ENCODE peak calls at places on chromosome 10, in nine cellular contexts. One of them, this sample, is unnamed.

GRCh38 chr10:100670828-100671479 is 74.4 kb upstream of the PAX2 start:
- DNase-seq in NCI-H460: no peak
- DNase-seq in stimulated activated CD8-positive, alpha-beta memory T cell treated with anti-CD3 and anti-CD28 coated beads, Interleukin-4, amount 100 ng/mL, for 48 hours: peak; percentile 85
- DNase-seq in skeletal muscle cell: no peak
- DNase-seq in uterus: no peak
- DNase-seq in T-helper 2 cell: peak; percentile 52
- DNase-seq in mammary epithelial cell: no peak
- DNase-seq in NCI-H1105 treated with DMSO at 0.1 percent for 48 hours: no peak
- DNase-seq in stimulated activated effector memory CD8-positive, alpha-beta T cell treated with anti-CD3 and anti-CD28 coated beads, Interleukin-12 subunit alpha, Interleukin-12 subunit beta, amount 100 ng/mL, for 72 hours: peak; percentile 81
- DNase-seq in this sample: no peak

GRCh38 chr10:74928742-74929191 is 102.4 kb downstream of the KAT6B start:
- DNase-seq in skeletal muscle cell: no peak
- DNase-seq in NCI-H460: no peak
- DNase-seq in uterus: no peak
- DNase-seq in NCI-H1105 treated with DMSO at 0.1 percent for 48 hours: no peak
- DNase-seq in mammary epithelial cell: no peak
- DNase-seq in stimulated activated CD8-positive, alpha-beta memory T cell treated with anti-CD3 and anti-CD28 coated beads, Interleukin-4, amount 100 ng/mL, for 48 hours: no peak
- DNase-seq in stimulated activated effector memory CD8-positive, alpha-beta T cell treated with anti-CD3 and anti-CD28 coated beads, Interleukin-12 subunit alpha, Interleukin-12 subunit beta, amount 100 ng/mL, for 72 hours: no peak
- DNase-seq in T-helper 2 cell: no peak
- DNase-seq in this sample: no peak

GRCh38 chr10:74223755-74224530 is 72.9 kb downstream of the ADK start:
- DNase-seq in NCI-H1105 treated with DMSO at 0.1 percent for 48 hours: no peak
- DNase-seq in mammary epithelial cell: peak; percentile 80
- DNase-seq in T-helper 2 cell: no peak
- DNase-seq in skeletal muscle cell: peak; percentile 20
- DNase-seq in stimulated activated effector memory CD8-positive, alpha-beta T cell treated with anti-CD3 and anti-CD28 coated beads, Interleukin-12 subunit alpha, Interleukin-12 subunit beta, amount 100 ng/mL, for 72 hours: no peak
- DNase-seq in uterus: no peak
- DNase-seq in stimulated activated CD8-positive, alpha-beta memory T cell treated with anti-CD3 and anti-CD28 coated beads, Interleukin-4, amount 100 ng/mL, for 48 hours: no peak
- DNase-seq in NCI-H460: peak; percentile 45
- DNase-seq in this sample: no peak

GRCh38 chr10:103737735-103738367 is 117.5 kb downstream of the SH3PXD2A start:
- DNase-seq in NCI-H460: no peak
- DNase-seq in mammary epithelial cell: no peak
- DNase-seq in uterus: no peak
- DNase-seq in NCI-H1105 treated with DMSO at 0.1 percent for 48 hours: no peak
- DNase-seq in skeletal muscle cell: no peak
- DNase-seq in stimulated activated CD8-positive, alpha-beta memory T cell treated with anti-CD3 and anti-CD28 coated beads, Interleukin-4, amount 100 ng/mL, for 48 hours: no peak
- DNase-seq in T-helper 2 cell: no peak
- DNase-seq in stimulated activated effector memory CD8-positive, alpha-beta T cell treated with anti-CD3 and anti-CD28 coated beads, Interleukin-12 subunit alpha, Interleukin-12 subunit beta, amount 100 ng/mL, for 72 hours: no peak
- DNase-seq in this sample: no peak

GRCh38 chr10:15439381-15439837 is 68.3 kb upstream of the FAM171A1 start:
- DNase-seq in NCI-H460: peak; percentile 43
- DNase-seq in stimulated activated effector memory CD8-positive, alpha-beta T cell treated with anti-CD3 and anti-CD28 coated beads, Interleukin-12 subunit alpha, Interleukin-12 subunit beta, amount 100 ng/mL, for 72 hours: no peak
- DNase-seq in skeletal muscle cell: no peak
- DNase-seq in T-helper 2 cell: no peak
- DNase-seq in mammary epithelial cell: peak; percentile 3
- DNase-seq in uterus: peak; percentile 59
- DNase-seq in NCI-H1105 treated with DMSO at 0.1 percent for 48 hours: no peak
- DNase-seq in stimulated activated CD8-positive, alpha-beta memory T cell treated with anti-CD3 and anti-CD28 coated beads, Interleukin-4, amount 100 ng/mL, for 48 hours: no peak
- DNase-seq in this sample: no peak

GRCh38 chr10:50619171-50619570 is 4.6 kb downstream of the SGMS1 start:
- DNase-seq in uterus: no peak
- DNase-seq in mammary epithelial cell: no peak
- DNase-seq in stimulated activated CD8-positive, alpha-beta memory T cell treated with anti-CD3 and anti-CD28 coated beads, Interleukin-4, amount 100 ng/mL, for 48 hours: no peak
- DNase-seq in NCI-H1105 treated with DMSO at 0.1 percent for 48 hours: no peak
- DNase-seq in NCI-H460: no peak
- DNase-seq in skeletal muscle cell: no peak
- DNase-seq in stimulated activated effector memory CD8-positive, alpha-beta T cell treated with anti-CD3 and anti-CD28 coated beads, Interleukin-12 subunit alpha, Interleukin-12 subunit beta, amount 100 ng/mL, for 72 hours: no peak
- DNase-seq in T-helper 2 cell: no peak
- DNase-seq in this sample: no peak

GRCh38 chr10:68153473-68154210 is 44.4 kb downstream of the MYPN start:
- DNase-seq in T-helper 2 cell: no peak
- DNase-seq in NCI-H460: peak; percentile 99
- DNase-seq in stimulated activated effector memory CD8-positive, alpha-beta T cell treated with anti-CD3 and anti-CD28 coated beads, Interleukin-12 subunit alpha, Interleukin-12 subunit beta, amount 100 ng/mL, for 72 hours: no peak
- DNase-seq in mammary epithelial cell: peak; percentile 93
- DNase-seq in stimulated activated CD8-positive, alpha-beta memory T cell treated with anti-CD3 and anti-CD28 coated beads, Interleukin-4, amount 100 ng/mL, for 48 hours: no peak
- DNase-seq in NCI-H1105 treated with DMSO at 0.1 percent for 48 hours: peak; percentile 63
- DNase-seq in skeletal muscle cell: peak; percentile 94
- DNase-seq in uterus: no peak
- DNase-seq in this sample: peak; percentile 4

GRCh38 chr10:36057180-36057579 is 415.1 kb upstream of the FZD8 start:
- DNase-seq in T-helper 2 cell: no peak
- DNase-seq in stimulated activated effector memory CD8-positive, alpha-beta T cell treated with anti-CD3 and anti-CD28 coated beads, Interleukin-12 subunit alpha, Interleukin-12 subunit beta, amount 100 ng/mL, for 72 hours: no peak
- DNase-seq in uterus: no peak
- DNase-seq in NCI-H1105 treated with DMSO at 0.1 percent for 48 hours: no peak
- DNase-seq in stimulated activated CD8-positive, alpha-beta memory T cell treated with anti-CD3 and anti-CD28 coated beads, Interleukin-4, amount 100 ng/mL, for 48 hours: no peak
- DNase-seq in mammary epithelial cell: no peak
- DNase-seq in skeletal muscle cell: no peak
- DNase-seq in NCI-H460: no peak
- DNase-seq in this sample: no peak

GRCh38 chr10:86512137-86512536 is 9.5 kb downstream of the WAPL start:
- DNase-seq in uterus: no peak
- DNase-seq in T-helper 2 cell: no peak
- DNase-seq in NCI-H460: no peak
- DNase-seq in NCI-H1105 treated with DMSO at 0.1 percent for 48 hours: no peak
- DNase-seq in mammary epithelial cell: no peak
- DNase-seq in stimulated activated effector memory CD8-positive, alpha-beta T cell treated with anti-CD3 and anti-CD28 coated beads, Interleukin-12 subunit alpha, Interleukin-12 subunit beta, amount 100 ng/mL, for 72 hours: no peak
- DNase-seq in skeletal muscle cell: no peak
- DNase-seq in stimulated activated CD8-positive, alpha-beta memory T cell treated with anti-CD3 and anti-CD28 coated beads, Interleukin-4, amount 100 ng/mL, for 48 hours: no peak
- DNase-seq in this sample: no peak

GRCh38 chr10:63700209-63700934 is 179.2 kb downstream of the REEP3 start:
- DNase-seq in mammary epithelial cell: peak; percentile 98
- DNase-seq in T-helper 2 cell: no peak
- DNase-seq in uterus: peak; percentile 72
- DNase-seq in stimulated activated CD8-positive, alpha-beta memory T cell treated with anti-CD3 and anti-CD28 coated beads, Interleukin-4, amount 100 ng/mL, for 48 hours: peak; percentile 55
- DNase-seq in NCI-H1105 treated with DMSO at 0.1 percent for 48 hours: peak; percentile 8
- DNase-seq in skeletal muscle cell: peak; percentile 99
- DNase-seq in stimulated activated effector memory CD8-positive, alpha-beta T cell treated with anti-CD3 and anti-CD28 coated beads, Interleukin-12 subunit alpha, Interleukin-12 subunit beta, amount 100 ng/mL, for 72 hours: no peak
- DNase-seq in NCI-H460: peak; percentile 91
- DNase-seq in this sample: no peak

GRCh38 chr10:66788142-66788541 is 137.7 kb upstream of the LRRTM3 start:
- DNase-seq in stimulated activated effector memory CD8-positive, alpha-beta T cell treated with anti-CD3 and anti-CD28 coated beads, Interleukin-12 subunit alpha, Interleukin-12 subunit beta, amount 100 ng/mL, for 72 hours: no peak
- DNase-seq in NCI-H460: no peak
- DNase-seq in T-helper 2 cell: no peak
- DNase-seq in skeletal muscle cell: no peak
- DNase-seq in uterus: no peak
- DNase-seq in stimulated activated CD8-positive, alpha-beta memory T cell treated with anti-CD3 and anti-CD28 coated beads, Interleukin-4, amount 100 ng/mL, for 48 hours: no peak
- DNase-seq in mammary epithelial cell: no peak
- DNase-seq in NCI-H1105 treated with DMSO at 0.1 percent for 48 hours: no peak
- DNase-seq in this sample: no peak

GRCh38 chr10:90917968-90918318 is 2.9 kb downstream of the ANKRD1 start:
- DNase-seq in T-helper 2 cell: no peak
- DNase-seq in uterus: no peak
- DNase-seq in skeletal muscle cell: no peak
- DNase-seq in NCI-H1105 treated with DMSO at 0.1 percent for 48 hours: no peak
- DNase-seq in mammary epithelial cell: no peak
- DNase-seq in NCI-H460: no peak
- DNase-seq in stimulated activated CD8-positive, alpha-beta memory T cell treated with anti-CD3 and anti-CD28 coated beads, Interleukin-4, amount 100 ng/mL, for 48 hours: no peak
- DNase-seq in stimulated activated effector memory CD8-positive, alpha-beta T cell treated with anti-CD3 and anti-CD28 coated beads, Interleukin-12 subunit alpha, Interleukin-12 subunit beta, amount 100 ng/mL, for 72 hours: no peak
- DNase-seq in this sample: no peak

GRCh38 chr10:17229016-17229716 is 1.1 kb downstream of the VIM start:
- DNase-seq in uterus: peak; percentile 94
- DNase-seq in skeletal muscle cell: peak; percentile 77
- DNase-seq in mammary epithelial cell: peak; percentile 76
- DNase-seq in NCI-H460: peak; percentile 87
- DNase-seq in stimulated activated CD8-positive, alpha-beta memory T cell treated with anti-CD3 and anti-CD28 coated beads, Interleukin-4, amount 100 ng/mL, for 48 hours: peak; percentile 79
- DNase-seq in T-helper 2 cell: peak; percentile 55
- DNase-seq in NCI-H1105 treated with DMSO at 0.1 percent for 48 hours: no peak
- DNase-seq in stimulated activated effector memory CD8-positive, alpha-beta T cell treated with anti-CD3 and anti-CD28 coated beads, Interleukin-12 subunit alpha, Interleukin-12 subunit beta, amount 100 ng/mL, for 72 hours: peak; percentile 65
- DNase-seq in this sample: no peak

GRCh38 chr10:93076871-93077270 is 3.2 kb downstream of the CYP26A1 start:
- DNase-seq in NCI-H460: no peak
- DNase-seq in uterus: no peak
- DNase-seq in NCI-H1105 treated with DMSO at 0.1 percent for 48 hours: no peak
- DNase-seq in stimulated activated effector memory CD8-positive, alpha-beta T cell treated with anti-CD3 and anti-CD28 coated beads, Interleukin-12 subunit alpha, Interleukin-12 subunit beta, amount 100 ng/mL, for 72 hours: no peak
- DNase-seq in T-helper 2 cell: no peak
- DNase-seq in mammary epithelial cell: no peak
- DNase-seq in skeletal muscle cell: no peak
- DNase-seq in stimulated activated CD8-positive, alpha-beta memory T cell treated with anti-CD3 and anti-CD28 coated beads, Interleukin-4, amount 100 ng/mL, for 48 hours: no peak
- DNase-seq in this sample: no peak

GRCh38 chr10:120138689-120139088 is 246.2 kb downstream of the SEC23IP start:
- DNase-seq in stimulated activated effector memory CD8-positive, alpha-beta T cell treated with anti-CD3 and anti-CD28 coated beads, Interleukin-12 subunit alpha, Interleukin-12 subunit beta, amount 100 ng/mL, for 72 hours: no peak
- DNase-seq in NCI-H1105 treated with DMSO at 0.1 percent for 48 hours: no peak
- DNase-seq in skeletal muscle cell: no peak
- DNase-seq in NCI-H460: no peak
- DNase-seq in stimulated activated CD8-positive, alpha-beta memory T cell treated with anti-CD3 and anti-CD28 coated beads, Interleukin-4, amount 100 ng/mL, for 48 hours: no peak
- DNase-seq in mammary epithelial cell: no peak
- DNase-seq in uterus: no peak
- DNase-seq in T-helper 2 cell: no peak
- DNase-seq in this sample: no peak

This sample was measured in NCI-H2227 treated with DMSO at 0.1 percent for 48 hours.